ENCODE peak calls at places on chromosome 16, in six cellular contexts. Z, D, S, R, K and W are unnamed samples.

GRCh38 chr16:77744136-77744535 is 21.8 kb downstream of the NUDT7 start:
- DNase-seq in S (no peak), D (no peak), K (no peak), R (no peak), Z (no peak), W (no peak)

GRCh38 chr16:66287416-66287815 is 79.1 kb upstream of the CDH5 start:
- DNase-seq in Z (no peak), S (no peak), D (no peak), R (no peak), K (no peak), W (no peak)

GRCh38 chr16:79283578-79283977 is 317.0 kb downstream of the MAF start:
- DNase-seq in D (no peak), S (no peak), Z (no peak), R (no peak), K (no peak), W (no peak)

GRCh38 chr16:17939052-17939673 is 397.4 kb downstream of the NPIPA8 start:
- DNase-seq in K (no peak), Z (no peak), S (no peak), D (no peak), R (no peak), W (no peak)

GRCh38 chr16:66905633-66906539 is 12.8 kb downstream of the CDH16 start:
- DNase-seq in D (no peak), K (peak; percentile 92), S (no peak), R (no peak), Z (no peak), W (peak; percentile 99)

GRCh38 chr16:10959161-10959560 is 14.8 kb downstream of the CLEC16A start:
- DNase-seq in S (no peak), K (no peak), Z (no peak), D (no peak), R (no peak), W (no peak)

GRCh38 chr16:72932050-72932449 is 115.9 kb downstream of the ZFHX3 start:
- DNase-seq in K (no peak), S (no peak), D (no peak), Z (no peak), R (no peak), W (no peak)

GRCh38 chr16:24955975-24956731 is 59.0 kb downstream of the ARHGAP17 start:
- DNase-seq in K (no peak), Z (no peak), S (no peak), D (no peak), R (no peak), W (no peak)

GRCh38 chr16:56196381-56196780 is 5.1 kb downstream of the GNAO1 start:
- DNase-seq in K (no peak), S (no peak), D (no peak), Z (no peak), R (no peak), W (no peak)

GRCh38 chr16:20675488-20676267 is 21.8 kb downstream of the ACSM1 start:
- DNase-seq in Z (no peak), D (peak; percentile 75), R (peak; percentile 19), S (peak; percentile 38), K (peak; percentile 18), W (peak; percentile 64)

GRCh38 chr16:15857779-15858560 is 1.1 kb upstream of the MYH11 start:
- DNase-seq in S (no peak), K (no peak), D (no peak), R (no peak), Z (peak; percentile 38), W (no peak)

GRCh38 chr16:49464093-49464492 is 90.5 kb downstream of the C16orf78 start:
- DNase-seq in K (no peak), Z (no peak), S (no peak), R (no peak), D (no peak), W (no peak)

GRCh38 chr16:68345351-68345810 is 34.6 kb downstream of the PRMT7 start:
- DNase-seq in Z (no peak), K (no peak), S (no peak), D (no peak), R (no peak), W (no peak)

GRCh38 chr16:50207652-50208051 is 54.5 kb downstream of the TENT4B start:
- DNase-seq in S (no peak), Z (no peak), D (no peak), K (no peak), R (no peak), W (no peak)

GRCh38 chr16:22023505-22023904 is 15.6 kb downstream of the MOSMO start:
- DNase-seq in Z (no peak), D (no peak), R (no peak), S (peak; percentile 44), K (no peak), W (no peak)

GRCh38 chr16:81221731-81222130 is 16.8 kb upstream of the BCO1 start:
- DNase-seq in Z (no peak), D (no peak), K (no peak), R (no peak), S (no peak), W (no peak)

GRCh38 chr16:55499281-55499680 is 9.6 kb upstream of the LPCAT2 start:
- DNase-seq in D (no peak), R (no peak), Z (no peak), S (no peak), K (no peak), W (no peak)

GRCh38 chr16:440627-441026 is 15.2 kb downstream of the RAB11FIP3 start:
- DNase-seq in S (no peak), R (no peak), K (no peak), D (no peak), Z (no peak), W (no peak)

GRCh38 chr16:16163571-16163970 is 59.7 kb downstream of the ABCC6 start:
- DNase-seq in R (no peak), Z (no peak), D (no peak), S (no peak), K (no peak), W (no peak)

GRCh38 chr16:74472010-74472409 is 50.7 kb upstream of the CLEC18B start:
- DNase-seq in K (no peak), Z (no peak), S (no peak), D (no peak), R (no peak), W (no peak)

GRCh38 chr16:29844575-29845331 is 18.3 kb downstream of the CDIPT start:
- DNase-seq in S (no peak), R (no peak), K (no peak), Z (no peak), D (no peak), W (no peak)

GRCh38 chr16:48574148-48574547 is 35.8 kb downstream of the N4BP1 start:
- DNase-seq in R (no peak), S (no peak), K (no peak), D (no peak), Z (no peak), W (no peak)

GRCh38 chr16:82638095-82638798 is 11.5 kb downstream of the CDH13 start:
- DNase-seq in Z (no peak), R (no peak), D (no peak), S (no peak), K (no peak), W (no peak)

GRCh38 chr16:9139965-9140364 is 48.5 kb downstream of the HAPSTR1 start:
- DNase-seq in D (no peak), K (peak; percentile 65), S (no peak), Z (no peak), R (peak; percentile 59), W (peak; percentile 64)

GRCh38 chr16:8670014-8670560 is 4.3 kb upstream of the ABAT start:
- DNase-seq in K (no peak), S (no peak), Z (no peak), D (no peak), R (no peak), W (no peak)

GRCh38 chr16:67531247-67531646 is 2.6 kb downstream of the RIPOR1 start:
- DNase-seq in R (no peak), D (no peak), Z (no peak), K (no peak), S (no peak), W (no peak)

GRCh38 chr16:56107944-56108583 is 83.2 kb upstream of the GNAO1 start:
- DNase-seq in Z (no peak), R (no peak), S (no peak), D (no peak), K (no peak), W (no peak)

GRCh38 chr16:22317001-22317530 is 19.9 kb downstream of the POLR3E start:
- DNase-seq in D (no peak), Z (no peak), R (no peak), S (no peak), K (no peak), W (no peak)

GRCh38 chr16:69179255-69180010 is 7.5 kb upstream of the SNTB2 start:
- DNase-seq in S (no peak), K (no peak), D (no peak), Z (no peak), R (no peak), W (peak; percentile 40)

GRCh38 chr16:20538181-20538580 is 38.0 kb downstream of the ACSM2B start:
- DNase-seq in K (no peak), Z (no peak), S (no peak), D (no peak), R (no peak), W (peak; percentile 63)

GRCh38 chr16:73093146-73094144 is 45.5 kb upstream of the ZFHX3 start:
- DNase-seq in S (no peak), D (no peak), Z (no peak), R (no peak), K (no peak), W (no peak)

GRCh38 chr16:88966986-88967799 is 9.8 kb downstream of the CBFA2T3 start:
- DNase-seq in R (no peak), S (no peak), D (no peak), K (no peak), Z (no peak), W (no peak)
- TF ChIP-seq CEBPB in R (no peak), S (no peak), D (no peak), K (no peak), Z (no peak), W (no peak)

GRCh38 chr16:3856367-3857141 is 24.0 kb downstream of the CREBBP start:
- DNase-seq in K (no peak), S (no peak), R (no peak), Z (no peak), D (no peak), W (no peak)

GRCh38 chr16:3857189-3858013 is 23.1 kb downstream of the CREBBP start:
- DNase-seq in S (peak; percentile 42), D (no peak), R (no peak), K (no peak), Z (no peak), W (peak; percentile 89)

GRCh38 chr16:3858809-3859208 is 21.7 kb downstream of the CREBBP start:
- DNase-seq in Z (no peak), S (no peak), K (no peak), R (no peak), D (no peak), W (no peak)

GRCh38 chr16:3854740-3855139 is 25.8 kb downstream of the CREBBP start:
- DNase-seq in S (no peak), K (no peak), D (no peak), R (no peak), Z (no peak), W (no peak)

GRCh38 chr16:3855142-3855541 is 25.4 kb downstream of the CREBBP start:
- DNase-seq in S (no peak), K (no peak), R (no peak), D (no peak), Z (no peak), W (no peak)
- H3K27ac ChIP-seq in S (no peak overlapping the region), K (no peak overlapping the region), R (no peak overlapping the region), D (no peak overlapping the region), Z (no peak overlapping the region), W (no peak overlapping the region)

GRCh38 chr16:31138621-31139578 is 3.4 kb upstream of the PRSS8 start:
- DNase-seq in S (no peak), D (no peak), Z (peak; percentile 76), R (peak; percentile 84), K (no peak), W (peak; percentile 41)
- TF ChIP-seq MAX in S (no peak), D (peak; percentile 65), Z (peak; percentile 74), R (no peak), K (no peak), W (peak; percentile 78)

GRCh38 chr16:2751577-2752034 is 832 bp upstream of the SRRM2 start:
- DNase-seq in S (no peak), K (no peak), R (peak; percentile 60), Z (peak; percentile 82), D (peak; percentile 60), W (peak; percentile 83)
- TF ChIP-seq CEBPB in S (no peak), K (no peak), R (no peak), Z (no peak), D (no peak), W (no peak)